ENCODE peak calls at places on chromosome 21, in ten cellular contexts. E is NCI-H2171 treated with DMSO at 0.1 percent for 48 hours; S is GM23338; N is stimulated activated CD4-positive, alpha-beta T cell treated with anti-CD3 and anti-CD28 coated beads, Interleukin-2, amount 100 ng/mL, for 48 hours; F is activated effector memory CD4-positive, alpha-beta T cell treated with Interleukin-2 at 50 U/mL for 16 hours; L is cortex of kidney; P is left ventricle myocardium superior; M is adrenal gland; B is hippocampal formation; D is AML-193. I is an unnamed sample.

GRCh38 chr21:31348188-31348587 is 4.1 kb upstream of the TIAM1 start:
- DNase-seq in E (no peak), S (no peak), N (no peak), F (no peak), L (no peak), P (no peak), M (no peak), B (no peak), D (no peak), I (no peak)

GRCh38 chr21:46088189-46088588 is 9.7 kb upstream of the COL6A2 start:
- DNase-seq in E (no peak), S (no peak), N (no peak), F (no peak), L (no peak), P (no peak), M (no peak), B (no peak), D (no peak), I (no peak)

GRCh38 chr21:44299458-44300261 is at the start of gene PFKL:
- DNase-seq in E (peak), S (peak), N (peak), F (peak), L (peak), P (peak), M (peak), B (peak), D (peak), I (peak)

GRCh38 chr21:16037386-16037785 is 307.6 kb downstream of the USP25 start:
- DNase-seq in E (no peak), S (no peak), N (no peak), F (no peak), L (no peak), P (no peak), M (no peak), B (no peak), D (no peak), I (no peak)

GRCh38 chr21:36658926-36659325 is 40.0 kb upstream of the SIM2 start:
- DNase-seq in E (no peak), S (no peak), N (no peak), F (no peak), L (no peak), P (no peak), M (no peak), B (no peak), D (no peak), I (peak)

GRCh38 chr21:37348664-37349063 is 17.9 kb upstream of the DYRK1A start:
- DNase-seq in E (no peak), S (peak), N (no peak), F (no peak), L (no peak), P (no peak), M (no peak), B (no peak), D (no peak), I (no peak)

GRCh38 chr21:45257673-45258341 is 29.9 kb downstream of the POFUT2 start:
- DNase-seq in E (no peak), S (peak), N (no peak), F (no peak), L (no peak), P (no peak), M (no peak), B (no peak), D (no peak), I (no peak)

GRCh38 chr21:45386728-45387371 is 18.1 kb upstream of the COL18A1 start:
- DNase-seq in E (no peak), S (no peak), N (no peak), F (no peak), L (no peak), P (peak), M (peak), B (no peak), D (no peak), I (peak)

GRCh38 chr21:36115138-36115710 is 19.7 kb upstream of the CBR3 start:
- DNase-seq in E (no peak), S (no peak), N (no peak), F (no peak), L (no peak), P (no peak), M (no peak), B (no peak), D (no peak), I (no peak)

GRCh38 chr21:38798481-38798882 is 7.2 kb upstream of the ETS2 start:
- DNase-seq in E (peak), S (no peak), N (no peak), F (no peak), L (no peak), P (no peak), M (no peak), B (no peak), D (no peak), I (no peak)

GRCh38 chr21:41943468-41944250 is 10.2 kb downstream of the C2CD2 start:
- DNase-seq in E (no peak), S (no peak), N (no peak), F (no peak), L (no peak), P (peak), M (no peak), B (peak), D (no peak), I (peak)

GRCh38 chr21:35153671-35154070 is 104.6 kb upstream of the RUNX1 start:
- DNase-seq in E (no peak), S (no peak), N (no peak), F (no peak), L (no peak), P (no peak), M (no peak), B (no peak), D (no peak), I (no peak)

GRCh38 chr21:33036430-33037162 is 10.9 kb downstream of the OLIG2 start:
- DNase-seq in E (no peak), S (no peak), N (no peak), F (no peak), L (no peak), P (peak), M (no peak), B (no peak), D (peak), I (peak)